ENCODE peak calls at places on chromosomes 4 and X, in six cellular contexts. U is ovary, K is mucosa of descending colon, D is stomach, J is fibroblast of the aortic adventitia, B is MM.1S. L is an unnamed sample.
A peak's percentile ranks its signal among the peaks of the same experiment; 100 is the strongest.

GRCh38 chrX:109974906-109975655 is 27.8 kb upstream of the TMEM164 start:
- DNase-seq in U (no peak), K (no peak), D (no peak), J (peak; percentile 20), B (no peak), L (peak; percentile 45)

GRCh38 chr4:54961357-54961975 is 163.9 kb downstream of the KDR start:
- DNase-seq in U (no peak), K (no peak), D (no peak), J (peak; percentile 54), B (peak; percentile 29), L (peak; percentile 67)

GRCh38 chr4:144656857-144657256 is 10.9 kb downstream of the HHIP start:
- DNase-seq in U (peak; percentile 36), K (no peak), D (no peak), J (peak; percentile 59), B (no peak), L (peak; percentile 35)

GRCh38 chr4:26132858-26133257 is 188.0 kb upstream of the RBPJ start:
- DNase-seq in U (no peak), K (no peak), D (no peak), J (no peak), B (no peak), L (no peak)

GRCh38 chr4:60737858-60738257 is 462.3 kb upstream of the ADGRL3 start:
- DNase-seq in U (no peak), K (no peak), D (no peak), J (peak; percentile 57), B (no peak), L (peak; percentile 75)

GRCh38 chr4:7981738-7982394 is 42.2 kb upstream of the AFAP1 start:
- DNase-seq in U (no peak), K (peak; percentile 51), D (no peak), J (no peak), B (no peak), L (no peak)

GRCh38 chr4:7472443-7473013 is 37.8 kb upstream of the PSAPL1 start:
- DNase-seq in U (no peak), K (no peak), D (no peak), J (no peak), B (no peak), L (no peak)

GRCh38 chr4:22454216-22454838 is 61.5 kb downstream of the ADGRA3 start:
- DNase-seq in U (no peak), K (no peak), D (no peak), J (no peak), B (no peak), L (no peak)

GRCh38 chrX:111886678-111887077 is 10.7 kb downstream of the TRPC5OS start:
- DNase-seq in U (no peak), K (no peak), D (no peak), J (no peak), B (no peak), L (no peak)

GRCh38 chr4:144449623-144450022 is 196.3 kb upstream of the HHIP start:
- DNase-seq in U (no peak), K (peak; percentile 13), D (no peak), J (peak; percentile 74), B (no peak), L (no peak)

GRCh38 chr4:96630839-96631238 is 790.9 kb downstream of the PDHA2 start:
- DNase-seq in U (no peak), K (no peak), D (no peak), J (no peak), B (no peak), L (no peak)

GRCh38 chrX:66163849-66164401 is at the start of gene HEPH:
- DNase-seq in U (peak; percentile 37), K (peak; percentile 45), D (no peak), J (peak; percentile 83), B (no peak), L (peak; percentile 3)

GRCh38 chrX:129493643-129494042 is 29.6 kb downstream of the SMARCA1 start:
- DNase-seq in U (no peak), K (no peak), D (no peak), J (peak; percentile 35), B (no peak), L (peak; percentile 35)

GRCh38 chrX:131626681-131627296 is 82.9 kb downstream of the OR13H1 start:
- DNase-seq in U (no peak), K (no peak), D (no peak), J (peak; percentile 19), B (no peak), L (peak; percentile 0)

GRCh38 chrX:44343412-44343942 is at the start of gene EFHC2:
- DNase-seq in U (peak; percentile 75), K (peak; percentile 19), D (peak; percentile 34), J (no peak), B (peak; percentile 7), L (peak; percentile 6)

GRCh38 chrX:18973527-18974192 is 10.3 kb downstream of the PHKA2 start:
- DNase-seq in U (no peak), K (peak; percentile 36), D (no peak), J (peak; percentile 6), B (no peak), L (no peak)

GRCh38 chrX:46588263-46588662 is 14.7 kb downstream of the CHST7 start:
- DNase-seq in U (no peak), K (peak; percentile 47), D (no peak), J (peak; percentile 83), B (no peak), L (peak; percentile 84)

GRCh38 chr4:4575284-4576211 is 33.7 kb upstream of the STX18 start:
- DNase-seq in U (peak; percentile 75), K (peak; percentile 73), D (peak; percentile 66), J (peak; percentile 32), B (peak; percentile 59), L (peak; percentile 65)

GRCh38 chr4:182955411-182955810 is 38.2 kb upstream of the DCTD start:
- DNase-seq in U (no peak), K (no peak), D (no peak), J (no peak), B (no peak), L (peak; percentile 13)

GRCh38 chrX:56761167-56761566 is 32.1 kb downstream of the NBDY start:
- DNase-seq in U (no peak), K (no peak), D (no peak), J (no peak), B (no peak), L (no peak)

GRCh38 chr4:10018818-10019438 is 2.4 kb downstream of the SLC2A9 start:
- DNase-seq in U (peak; percentile 100), K (peak; percentile 97), D (peak; percentile 95), J (peak; percentile 95), B (peak; percentile 93), L (peak; percentile 98)

GRCh38 chr4:173829565-173829964 is 299.5 kb upstream of the HAND2 start:
- DNase-seq in U (no peak), K (no peak), D (no peak), J (no peak), B (no peak), L (no peak)

GRCh38 chr4:77047037-77047436 is 28.8 kb downstream of the CCNI start:
- DNase-seq in U (no peak), K (no peak), D (no peak), J (peak; percentile 37), B (peak; percentile 33), L (peak; percentile 68)
- TF ChIP-seq CTCF in U (no peak), K (no peak), D (no peak), J (peak; percentile 49), B (peak; percentile 21), L (peak; percentile 51)

GRCh38 chr4:151231915-151232595 is 44.9 kb upstream of the PRSS48 start:
- DNase-seq in U (no peak), K (no peak), D (no peak), J (peak; percentile 61), B (no peak), L (peak; percentile 20)

GRCh38 chr4:151223465-151223864 is 53.5 kb upstream of the PRSS48 start:
- DNase-seq in U (no peak), K (no peak), D (no peak), J (no peak), B (no peak), L (no peak)

GRCh38 chr4:151227731-151228130 is 49.2 kb upstream of the PRSS48 start:
- DNase-seq in U (no peak), K (peak; percentile 27), D (no peak), J (peak; percentile 87), B (no peak), L (peak; percentile 99)

GRCh38 chr4:151226004-151226932 is 50.7 kb upstream of the PRSS48 start:
- DNase-seq in U (no peak), K (no peak), D (no peak), J (peak; percentile 90), B (no peak), L (peak; percentile 93)

GRCh38 chr4:151228196-151229119 is 48.5 kb upstream of the PRSS48 start:
- DNase-seq in U (no peak), K (no peak), D (no peak), J (peak; percentile 78), B (no peak), L (peak; percentile 79)
- H3K4me3 ChIP-seq in U (peak overlapping the region; percentile 29), K (no peak overlapping the region), D (peak overlapping the region; percentile 29), J (peak overlapping the region; percentile 6), B (no peak overlapping the region), L (no peak overlapping the region)

GRCh38 chr4:150206981-150207380 is 128.7 kb downstream of the DCLK2 start:
- DNase-seq in U (no peak), K (no peak), D (no peak), J (no peak), B (no peak), L (no peak)

GRCh38 chr4:150211821-150212445 is 133.7 kb downstream of the DCLK2 start:
- DNase-seq in U (no peak), K (no peak), D (no peak), J (no peak), B (no peak), L (no peak)

GRCh38 chr4:150207871-150208270 is 129.6 kb downstream of the DCLK2 start:
- DNase-seq in U (no peak), K (no peak), D (no peak), J (no peak), B (no peak), L (no peak)

GRCh38 chr4:150211016-150211415 is 132.8 kb downstream of the DCLK2 start:
- DNase-seq in U (no peak), K (no peak), D (peak; percentile 28), J (no peak), B (no peak), L (no peak)

GRCh38 chr4:150209140-150209829 is 131.0 kb downstream of the DCLK2 start:
- DNase-seq in U (peak; percentile 78), K (peak; percentile 87), D (peak; percentile 59), J (peak; percentile 80), B (peak; percentile 42), L (peak; percentile 84)
- TF ChIP-seq CTCF in U (no peak), K (peak; percentile 29), D (no peak), J (peak; percentile 69), B (peak; percentile 47), L (peak; percentile 81)

GRCh38 chr4:108171541-108172230 is 3.0 kb upstream of the LEF1 start:
- DNase-seq in U (no peak), K (no peak), D (no peak), J (no peak), B (no peak), L (no peak)
- H3K4me3 ChIP-seq in U (no peak overlapping the region), K (no peak overlapping the region), D (peak overlapping the region; percentile 50), J (no peak overlapping the region), B (peak overlapping the region; percentile 82), L (no peak overlapping the region)

DNA sequence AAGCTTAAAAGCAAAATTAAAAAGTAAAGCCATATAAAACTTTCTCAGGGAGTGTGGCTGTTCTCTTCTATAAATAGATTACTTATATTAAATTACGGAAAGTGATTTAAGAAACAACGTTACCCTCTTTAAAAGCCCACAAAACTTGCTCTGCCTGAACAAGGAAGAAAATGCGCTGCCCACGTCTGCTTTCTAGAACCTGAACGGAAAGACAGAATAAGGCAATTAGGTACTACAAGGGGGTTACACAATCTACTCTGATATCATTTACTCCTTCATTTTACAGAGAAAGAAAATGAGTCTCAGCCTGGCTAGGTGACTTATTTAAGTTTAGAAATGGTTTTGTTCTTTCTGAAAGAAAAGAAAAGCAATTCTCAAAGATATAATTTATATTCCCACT is 147.2 kb downstream of the RNF150 start:
- DNase-seq in U (no peak), K (no peak), D (no peak), J (no peak), B (no peak), L (no peak)
- TF ChIP-seq CTCF in U (no peak), K (no peak), D (no peak), J (no peak), B (no peak), L (no peak)